ENCODE peak calls at places on chromosomes 3 and 15, in eight cellular contexts. C, L, X, J, P, Y, N and R are unnamed samples.
A peak's percentile ranks its signal among the peaks of the same experiment; 100 is the strongest.

GRCh38 chr3:139934557-139935070 is 371 bp upstream of the CLSTN2 start:
- DNase-seq in C (peak; percentile 58), X (peak; percentile 73), L (peak; percentile 47), J (peak; percentile 87), P (peak; percentile 63), N (no peak), Y (no peak), R (peak; percentile 24)

GRCh38 chr15:75650908-75651809 is 3.4 kb downstream of the SNX33 start:
- DNase-seq in L (peak; percentile 85), Y (no peak), P (no peak), J (no peak), C (peak; percentile 85), N (no peak), X (peak; percentile 80), R (peak; percentile 66)

GRCh38 chr3:53747559-53747958 is 98.7 kb downstream of the CHDH start:
- DNase-seq in J (no peak), X (peak; percentile 28), Y (no peak), C (no peak), N (no peak), L (no peak), P (no peak), R (no peak)

GRCh38 chr15:29921130-29921601 is 98.9 kb upstream of the TJP1 start:
- DNase-seq in N (peak; percentile 59), L (no peak), J (no peak), Y (no peak), X (no peak), P (peak; percentile 47), C (no peak), R (no peak)

GRCh38 chr3:69014022-69014580 is 617 bp upstream of the EOGT start:
- DNase-seq in Y (no peak), C (no peak), L (no peak), P (no peak), X (no peak), N (no peak), J (no peak), R (no peak)

GRCh38 chr3:13266005-13266404 is 154.1 kb downstream of the NUP210 start:
- DNase-seq in N (no peak), J (no peak), P (no peak), Y (no peak), X (no peak), C (no peak), L (no peak), R (no peak)

GRCh38 chr15:96064351-96064756 is 266.1 kb upstream of the NR2F2 start:
- DNase-seq in N (no peak), P (no peak), Y (no peak), L (no peak), J (no peak), X (no peak), C (no peak), R (no peak)

GRCh38 chr3:192564611-192565010 is 162.7 kb downstream of the FGF12 start:
- DNase-seq in L (no peak), N (no peak), P (no peak), J (no peak), C (no peak), X (no peak), Y (no peak), R (no peak)

GRCh38 chr3:155859859-155860258 is 5.6 kb upstream of the SLC33A1 start:
- DNase-seq in L (no peak), J (no peak), P (no peak), Y (no peak), X (no peak), C (no peak), N (no peak), R (no peak)

GRCh38 chr15:67080900-67081431 is 15.6 kb downstream of the SMAD3 start:
- DNase-seq in J (no peak), L (peak; percentile 35), N (no peak), P (no peak), C (no peak), X (peak; percentile 77), Y (no peak), R (peak; percentile 53)

GRCh38 chr15:42138411-42138810 is 18.0 kb downstream of the PLA2G4F start:
- DNase-seq in P (no peak), N (no peak), J (no peak), Y (peak; percentile 42), L (no peak), X (peak; percentile 9), C (no peak), R (no peak)

GRCh38 chr3:74139648-74140047 is 474.8 kb downstream of the CNTN3 start:
- DNase-seq in Y (no peak), C (no peak), N (no peak), J (no peak), L (no peak), X (no peak), P (no peak), R (no peak)

GRCh38 chr3:41525288-41526064 is 326.2 kb downstream of the CTNNB1 start:
- DNase-seq in P (no peak), J (no peak), X (no peak), C (no peak), N (no peak), Y (no peak), L (no peak), R (no peak)

GRCh38 chr3:129016366-129016724 is 15.2 kb downstream of the EFCC1 start:
- DNase-seq in P (no peak), L (no peak), N (no peak), Y (no peak), C (no peak), J (no peak), X (no peak), R (peak; percentile 89)

GRCh38 chr15:34158355-34158754 is 51.5 kb downstream of the KATNBL1 start:
- DNase-seq in J (no peak), X (no peak), P (no peak), Y (no peak), L (no peak), N (no peak), C (no peak), R (no peak)

GRCh38 chr3:150252462-150252861 is 155.6 kb upstream of the TSC22D2 start:
- DNase-seq in J (no peak), L (no peak), C (peak; percentile 19), X (no peak), N (no peak), P (no peak), Y (no peak), R (no peak)

GRCh38 chr3:174125267-174125844 is 727.8 kb downstream of the NLGN1 start:
- DNase-seq in N (peak; percentile 31), P (peak; percentile 50), Y (no peak), L (peak; percentile 6), X (no peak), C (no peak), J (no peak), R (no peak)

GRCh38 chr3:114380233-114380645 is 86.4 kb downstream of the TIGIT start:
- DNase-seq in P (no peak), L (peak; percentile 72), Y (no peak), J (no peak), X (peak; percentile 87), C (no peak), N (peak; percentile 44), R (peak; percentile 30)

GRCh38 chr3:23484386-23484785 is 281.3 kb downstream of the UBE2E2 start:
- DNase-seq in J (no peak), N (no peak), L (no peak), Y (no peak), P (no peak), C (no peak), X (no peak), R (no peak)
- H3K9me3 ChIP-seq in J (no peaks in the 10 kb centered on the region), N (no peaks in the 10 kb centered on the region), L (peaks cover 17% of the 10 kb centered on the region), Y (no peaks in the 10 kb centered on the region), P (no peaks in the 10 kb centered on the region), C (peaks cover under 1% of the 10 kb centered on the region), X (no peaks in the 10 kb centered on the region), R (no peaks in the 10 kb centered on the region)

GRCh38 chr15:78104566-78105500 is 12.5 kb downstream of the SH2D7 start:
- DNase-seq in P (no peak), X (peak; percentile 41), N (no peak), C (no peak), Y (no peak), J (no peak), L (no peak), R (no peak)

GRCh38 chr15:78102741-78103140 is 10.4 kb downstream of the SH2D7 start:
- DNase-seq in C (no peak), J (no peak), L (no peak), Y (no peak), N (no peak), P (no peak), X (no peak), R (no peak)

GRCh38 chr15:78105541-78106241 is 13.3 kb downstream of the SH2D7 start:
- DNase-seq in P (no peak), L (no peak), N (no peak), J (no peak), X (peak; percentile 57), Y (no peak), C (no peak), R (no peak)

GRCh38 chr15:78103406-78104118 is 11.2 kb downstream of the SH2D7 start:
- DNase-seq in P (no peak), L (no peak), C (no peak), J (no peak), Y (no peak), N (no peak), X (peak; percentile 58), R (no peak)

DNA sequence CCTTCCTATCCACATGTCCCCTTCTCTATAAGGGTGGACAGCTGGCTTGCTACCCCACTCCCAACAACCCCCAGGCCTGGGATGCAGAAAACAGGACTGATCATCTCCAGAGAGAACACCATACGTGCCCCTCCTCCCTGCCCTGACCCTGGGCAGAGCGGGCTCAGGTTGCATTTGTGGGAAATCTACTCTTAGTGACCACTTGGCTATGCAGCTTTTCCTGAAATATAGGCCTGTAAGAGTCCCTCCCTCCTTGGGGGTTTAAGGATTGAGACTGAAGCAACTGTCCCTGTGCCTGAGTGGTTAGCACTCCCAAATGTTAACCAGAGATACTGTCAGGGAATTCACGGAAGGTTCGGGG is 11.7 kb downstream of the SH2D7 start:
- DNase-seq in L (no peak), N (no peak), X (peak; percentile 34), J (no peak), C (no peak), Y (no peak), P (no peak), R (no peak)
- H3K27ac ChIP-seq in L (no peak overlapping the region), N (no peak overlapping the region), X (no peak overlapping the region), J (no peak overlapping the region), C (no peak overlapping the region), Y (no peak overlapping the region), P (no peak overlapping the region), R (no peak overlapping the region)

GRCh38 chr15:101517504-101517903 is 28.0 kb upstream of the PCSK6 start:
- DNase-seq in X (no peak), Y (no peak), P (no peak), J (no peak), L (no peak), N (no peak), C (no peak), R (no peak)
- H3K9me3 ChIP-seq in X (peaks cover 19% of the 10 kb centered on the region), Y (peaks cover 8% of the 10 kb centered on the region), P (no peaks in the 10 kb centered on the region), J (no peaks in the 10 kb centered on the region), L (peaks cover 43% of the 10 kb centered on the region), N (peaks cover 6% of the 10 kb centered on the region), C (peaks cover 13% of the 10 kb centered on the region), R (no peaks in the 10 kb centered on the region)

DNA sequence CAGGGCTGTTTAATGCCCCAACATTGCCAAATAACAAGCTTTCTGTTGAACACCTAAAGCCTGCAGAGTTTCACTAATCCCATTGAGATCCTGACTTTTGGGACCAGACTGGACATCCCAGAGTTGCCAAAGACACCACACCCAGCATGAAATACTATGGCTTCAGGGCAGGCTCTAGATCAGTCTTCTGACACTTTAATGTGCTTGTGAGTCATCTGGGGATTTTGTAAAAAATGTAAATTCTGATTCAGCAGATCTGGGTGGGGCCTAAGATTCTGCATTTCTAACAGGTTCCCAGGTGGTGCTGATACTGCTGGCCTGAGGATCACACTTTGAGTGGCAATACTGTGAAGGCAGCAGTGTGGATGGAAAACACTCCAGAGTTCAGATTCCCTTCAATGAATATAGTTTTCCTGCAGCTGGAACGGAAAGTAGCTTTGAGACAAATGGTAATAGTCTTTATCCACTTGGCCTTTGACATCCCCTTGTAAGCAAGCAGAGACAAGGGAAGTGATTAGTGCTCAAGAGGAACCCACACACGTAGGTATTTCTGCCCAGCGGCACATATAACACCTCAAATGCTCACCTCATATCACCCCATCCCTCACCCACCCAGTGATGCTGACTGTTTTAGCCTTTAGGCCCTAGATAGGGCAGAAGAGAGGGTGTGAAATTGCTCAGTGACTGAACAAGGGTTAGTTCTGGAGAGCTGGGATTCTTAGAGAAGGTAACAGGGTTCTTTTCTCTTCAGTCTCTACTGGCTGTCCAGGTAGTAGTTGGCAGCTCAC is 51.4 kb upstream of the GSK3B start:
- DNase-seq in C (no peak), J (no peak), L (no peak), X (no peak), N (peak; percentile 55), Y (peak; percentile 78), P (no peak), R (no peak)
- H3K27ac ChIP-seq in C (no peak overlapping the region), J (no peak overlapping the region), L (no peak overlapping the region), X (no peak overlapping the region), N (no peak overlapping the region), Y (no peak overlapping the region), P (no peak overlapping the region), R (no peak overlapping the region)